ENCODE peak calls at places on chromosomes 16 and 17, in six cellular contexts. W is neuronal stem cell; N is naive thymus-derived CD4-positive, alpha-beta T cell; E is left ventricle myocardium inferior; D is cerebellar cortex; G is central memory CD4-positive, alpha-beta T cell. H is an unnamed sample.

GRCh38 chr17:75077490-75078096 is 10.2 kb upstream of the SLC16A5 start:
- DNase-seq in W (no peak), G (peak), N (peak), D (peak), E (peak), H (no peak)

GRCh38 chr17:8300629-8301242 is 5.5 kb upstream of the SLC25A35 start:
- DNase-seq in E (peak), D (peak), N (peak), G (peak), W (peak), H (peak)

GRCh38 chr16:8996891-8997290 is 33.2 kb upstream of the USP7 start:
- DNase-seq in N (no peak), E (no peak), D (no peak), G (no peak), W (no peak), H (peak)

GRCh38 chr17:33017366-33017765 is 25.7 kb downstream of the SPACA3 start:
- DNase-seq in W (no peak), D (no peak), E (no peak), G (no peak), N (no peak), H (no peak)

GRCh38 chr16:49411121-49411970 is 37.7 kb downstream of the C16orf78 start:
- DNase-seq in E (no peak), D (no peak), N (no peak), G (no peak), W (no peak), H (no peak)

GRCh38 chr17:75809631-75810111 is 25.1 kb downstream of the UNK start:
- DNase-seq in W (no peak), N (no peak), G (no peak), D (no peak), E (no peak), H (no peak)

GRCh38 chr16:12819126-12820117 is 15.7 kb upstream of the CPPED1 start:
- DNase-seq in E (peak), D (peak), G (peak), W (peak), N (peak), H (peak)

GRCh38 chr17:29154516-29155234 is 25.5 kb downstream of the MYO18A start:
- DNase-seq in N (no peak), E (peak), G (no peak), W (no peak), D (no peak), H (no peak)

GRCh38 chr17:58121925-58122324 is 26.3 kb upstream of the OR4D1 start:
- DNase-seq in G (peak), E (no peak), N (peak), D (peak), W (no peak), H (no peak)

GRCh38 chr17:77753246-77753645 is 205.3 kb upstream of the TNRC6C start:
- DNase-seq in G (no peak), E (no peak), N (no peak), D (no peak), W (no peak), H (no peak)

GRCh38 chr16:67430504-67431076 is 331 bp upstream of the HSD11B2 start:
- DNase-seq in D (no peak), E (peak), G (no peak), N (no peak), W (peak), H (no peak)

GRCh38 chr16:56916571-56917403 is 15.2 kb upstream of the HERPUD1 start:
- DNase-seq in D (no peak), E (no peak), N (peak), G (peak), W (no peak), H (no peak)

GRCh38 chr17:50260501-50260911 is 13.8 kb upstream of the TMEM92 start:
- DNase-seq in E (no peak), W (no peak), N (no peak), D (no peak), G (no peak), H (no peak)

GRCh38 chr16:57607676-57608461 is 20.6 kb upstream of the ADGRG1 start:
- DNase-seq in E (no peak), D (no peak), G (no peak), W (no peak), N (no peak), H (no peak)

H was measured in iPS DF 19.7.